ENCODE peak calls at places on chromosomes 5 and 9, in four cellular contexts. R, T, H and K are unnamed samples.

GRCh38 chr5:32462618-32463017 is 18.1 kb upstream of the ZFR start:
- DNase-seq in R (no peak), T (peak), H (no peak), K (no peak)

GRCh38 chr5:62522811-62523210 is 55.8 kb upstream of the LRRC70 start:
- DNase-seq in R (no peak), T (no peak), H (no peak), K (no peak)

GRCh38 chr9:93904649-93905472 is 50.3 kb downstream of the BARX1 start:
- DNase-seq in R (no peak), T (no peak), H (no peak), K (no peak)

GRCh38 chr9:113543286-113544000 is 79.9 kb downstream of the RGS3 start:
- DNase-seq in R (no peak), T (no peak), H (no peak), K (peak)

GRCh38 chr9:131577005-131578000 is 32.0 kb downstream of the PRRT1B start:
- DNase-seq in R (no peak), T (no peak), H (no peak), K (no peak)

GRCh38 chr9:87479801-87480201 is 17.9 kb upstream of the DAPK1 start:
- DNase-seq in R (no peak), T (peak), H (no peak), K (no peak)

GRCh38 chr5:151225475-151225874 is 1.6 kb upstream of the CCDC69 start:
- DNase-seq in R (no peak), T (no peak), H (no peak), K (no peak)

GRCh38 chr5:74056789-74057164 is 430.8 kb downstream of the ARHGEF28 start:
- DNase-seq in R (no peak), T (peak), H (no peak), K (no peak)

GRCh38 chr5:38515081-38515480 is 41.4 kb downstream of the LIFR start:
- DNase-seq in R (no peak), T (no peak), H (no peak), K (no peak)

GRCh38 chr5:134005415-134006118 is 792 bp upstream of the VDAC1 start:
- DNase-seq in R (no peak), T (no peak), H (no peak), K (no peak)

GRCh38 chr5:95392593-95393182 is 1.5 kb downstream of the FAM81B start:
- DNase-seq in R (no peak), T (peak), H (no peak), K (no peak)

GRCh38 chr9:109341561-109341960 is 20.7 kb upstream of the EPB41L4B start:
- DNase-seq in R (no peak), T (no peak), H (no peak), K (no peak)

GRCh38 chr5:140322751-140323731 is 20.1 kb upstream of the PFDN1 start:
- DNase-seq in R (no peak), T (peak), H (no peak), K (peak)

GRCh38 chr5:135315394-135315793 is 83.6 kb downstream of the MACROH2A1 start:
- DNase-seq in R (no peak), T (no peak), H (no peak), K (no peak)

GRCh38 chr9:84408416-84408815 is 67.9 kb upstream of the SLC28A3 start:
- DNase-seq in R (no peak), T (no peak), H (no peak), K (no peak)

GRCh38 chr9:89797255-89797654 is 192.4 kb downstream of the GADD45G start:
- DNase-seq in R (no peak), T (no peak), H (no peak), K (no peak)

GRCh38 chr5:168317521-168318147 is 26.2 kb downstream of the WWC1 start:
- DNase-seq in R (no peak), T (peak), H (no peak), K (no peak)

GRCh38 chr9:127865645-127866464 is 11.4 kb upstream of the ENG start:
- DNase-seq in R (no peak), T (no peak), H (no peak), K (no peak)

GRCh38 chr9:115016369-115016768 is 86.0 kb upstream of the TNFSF8 start:
- DNase-seq in R (no peak), T (no peak), H (no peak), K (no peak)